ENCODE peak calls at places on chromosomes 13 and 19, in four cellular contexts. One of them, this sample, is unnamed.

GRCh38 chr19:48481191-48481500 is 12.0 kb downstream of the CYTH2 start:
- DNase-seq in ascending aorta: no peak
- DNase-seq in B cell: no peak
- DNase-seq in activated B cell treated with CpG ODN at 0.5 μM for 24 hours: no peak
- DNase-seq in this sample: no peak

GRCh38 chr19:31128291-31128690 is 220.9 kb downstream of the TSHZ3 start:
- DNase-seq in B cell: no peak
- DNase-seq in activated B cell treated with CpG ODN at 0.5 μM for 24 hours: no peak
- DNase-seq in ascending aorta: no peak
- DNase-seq in this sample: no peak

GRCh38 chr13:112859817-112860190 is 109.2 kb upstream of the MCF2L start:
- DNase-seq in activated B cell treated with CpG ODN at 0.5 μM for 24 hours: no peak
- DNase-seq in B cell: peak; percentile 59
- DNase-seq in ascending aorta: no peak
- DNase-seq in this sample: peak; percentile 59

GRCh38 chr13:91456837-91457236 is 58.4 kb downstream of the GPC5 start:
- DNase-seq in B cell: no peak
- DNase-seq in ascending aorta: no peak
- DNase-seq in activated B cell treated with CpG ODN at 0.5 μM for 24 hours: no peak
- DNase-seq in this sample: no peak

GRCh38 chr19:7657047-7657779 is 11.6 kb upstream of the RETN start:
- DNase-seq in activated B cell treated with CpG ODN at 0.5 μM for 24 hours: no peak
- DNase-seq in B cell: no peak
- DNase-seq in ascending aorta: no peak
- DNase-seq in this sample: no peak

GRCh38 chr19:15113245-15114152 is 6.3 kb downstream of the SYDE1 start:
- DNase-seq in ascending aorta: no peak
- DNase-seq in B cell: no peak
- DNase-seq in activated B cell treated with CpG ODN at 0.5 μM for 24 hours: no peak
- DNase-seq in this sample: no peak

GRCh38 chr13:37492741-37493514 is 105.6 kb downstream of the POSTN start:
- DNase-seq in activated B cell treated with CpG ODN at 0.5 μM for 24 hours: no peak
- DNase-seq in ascending aorta: no peak
- DNase-seq in B cell: no peak
- DNase-seq in this sample: no peak

GRCh38 chr19:43779820-43780219 is 953 bp downstream of the KCNN4 start:
- DNase-seq in activated B cell treated with CpG ODN at 0.5 μM for 24 hours: no peak
- DNase-seq in B cell: no peak
- DNase-seq in ascending aorta: no peak
- DNase-seq in this sample: peak; percentile 79

GRCh38 chr13:33108620-33109019 is 92.4 kb downstream of the KL start:
- DNase-seq in ascending aorta: no peak
- DNase-seq in B cell: no peak
- DNase-seq in activated B cell treated with CpG ODN at 0.5 μM for 24 hours: no peak
- DNase-seq in this sample: no peak

GRCh38 chr13:92574499-92574898 is 652.1 kb upstream of the GPC6 start:
- DNase-seq in activated B cell treated with CpG ODN at 0.5 μM for 24 hours: no peak
- DNase-seq in B cell: no peak
- DNase-seq in ascending aorta: no peak
- DNase-seq in this sample: no peak

GRCh38 chr13:57969961-57970360 is 338.4 kb downstream of the PCDH17 start:
- DNase-seq in B cell: no peak
- DNase-seq in ascending aorta: no peak
- DNase-seq in activated B cell treated with CpG ODN at 0.5 μM for 24 hours: no peak
- DNase-seq in this sample: no peak

GRCh38 chr19:15919243-15919642 is 15.1 kb downstream of the CYP4F11 start:
- DNase-seq in B cell: no peak
- DNase-seq in ascending aorta: no peak
- DNase-seq in activated B cell treated with CpG ODN at 0.5 μM for 24 hours: no peak
- DNase-seq in this sample: no peak

GRCh38 chr13:30331331-30331771 is 24.0 kb upstream of the KATNAL1 start:
- DNase-seq in B cell: no peak
- DNase-seq in ascending aorta: no peak
- DNase-seq in activated B cell treated with CpG ODN at 0.5 μM for 24 hours: no peak
- DNase-seq in this sample: no peak

GRCh38 chr19:43624933-43625332 is 5.5 kb upstream of the ZNF428 start:
- DNase-seq in B cell: peak; percentile 81
- DNase-seq in activated B cell treated with CpG ODN at 0.5 μM for 24 hours: peak; percentile 59
- DNase-seq in ascending aorta: peak; percentile 27
- DNase-seq in this sample: peak; percentile 92

GRCh38 chr19:1131718-1132552 is 28.1 kb downstream of the GPX4 start:
- DNase-seq in activated B cell treated with CpG ODN at 0.5 μM for 24 hours: peak; percentile 76
- DNase-seq in ascending aorta: peak; percentile 75
- DNase-seq in B cell: peak; percentile 90
- DNase-seq in this sample: peak; percentile 90

GRCh38 chr19:11355160-11356073 is at the start of gene PLPPR2:
- DNase-seq in activated B cell treated with CpG ODN at 0.5 μM for 24 hours: peak; percentile 70
- DNase-seq in B cell: peak; percentile 55
- DNase-seq in ascending aorta: peak; percentile 88
- DNase-seq in this sample: peak; percentile 91

GRCh38 chr13:20360041-20360491 is 127.9 kb upstream of the GJB6 start:
- DNase-seq in ascending aorta: no peak
- DNase-seq in B cell: no peak
- DNase-seq in activated B cell treated with CpG ODN at 0.5 μM for 24 hours: no peak
- DNase-seq in this sample: no peak

DNA sequence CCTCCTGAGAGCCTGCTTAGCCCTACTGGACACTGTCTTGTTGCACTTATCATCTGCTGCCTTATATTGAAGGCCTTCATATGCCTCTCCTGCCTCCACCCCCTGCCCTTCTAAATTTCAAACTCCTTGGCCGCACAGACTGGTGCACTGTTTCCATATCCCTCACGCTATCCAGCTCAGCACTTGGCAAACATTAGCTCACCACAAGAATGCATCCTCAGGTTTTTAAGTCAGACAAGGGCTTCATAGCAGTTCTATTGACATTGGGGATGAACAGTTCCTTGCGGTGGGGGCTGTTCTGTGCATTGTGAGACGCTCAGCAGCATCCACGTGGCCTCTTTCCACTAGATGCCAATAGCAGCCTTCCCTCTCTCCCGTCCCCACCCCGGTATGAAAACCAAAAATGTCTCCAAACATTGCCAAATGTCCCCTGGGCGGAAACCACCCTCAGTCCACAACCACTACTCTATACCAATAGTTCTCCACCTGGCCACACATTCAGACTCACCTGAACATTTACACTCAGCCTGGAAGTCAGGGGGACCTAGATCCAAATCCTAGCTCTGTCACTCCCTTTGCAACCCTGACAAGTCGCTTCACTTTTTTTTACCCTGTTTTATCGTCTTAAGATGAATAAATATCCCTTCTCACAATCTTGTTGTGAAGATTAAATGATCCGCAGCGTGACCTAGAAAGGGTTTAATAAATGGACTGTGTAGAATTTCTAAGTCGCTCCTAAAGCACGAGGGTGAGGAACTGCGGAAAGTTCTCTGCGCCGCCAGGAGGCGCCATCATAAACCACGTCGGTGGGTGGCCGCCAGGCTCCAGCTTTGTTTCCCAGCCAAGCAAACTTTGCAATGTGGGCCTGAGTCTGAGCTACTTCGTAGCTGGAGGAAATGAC is 3.6 kb upstream of the CEACAM3 start:
- DNase-seq in ascending aorta: no peak
- DNase-seq in B cell: peak; percentile 50
- DNase-seq in activated B cell treated with CpG ODN at 0.5 μM for 24 hours: peak; percentile 41
- DNase-seq in this sample: peak; percentile 62
- TF ChIP-seq CTCF in ascending aorta: peak; percentile 40
- TF ChIP-seq CTCF in B cell: peak; percentile 82
- TF ChIP-seq CTCF in activated B cell treated with CpG ODN at 0.5 μM for 24 hours: no peak
- TF ChIP-seq CTCF in this sample: peak; percentile 68

GRCh38 chr19:57611113-57611512 is 2.9 kb upstream of the ZNF134 start:
- DNase-seq in ascending aorta: no peak
- DNase-seq in B cell: no peak
- DNase-seq in activated B cell treated with CpG ODN at 0.5 μM for 24 hours: no peak
- DNase-seq in this sample: no peak

GRCh38 chr19:57615346-57615745 is 1.3 kb downstream of the ZNF134 start:
- DNase-seq in activated B cell treated with CpG ODN at 0.5 μM for 24 hours: no peak
- DNase-seq in B cell: no peak
- DNase-seq in ascending aorta: no peak
- DNase-seq in this sample: no peak

DNA sequence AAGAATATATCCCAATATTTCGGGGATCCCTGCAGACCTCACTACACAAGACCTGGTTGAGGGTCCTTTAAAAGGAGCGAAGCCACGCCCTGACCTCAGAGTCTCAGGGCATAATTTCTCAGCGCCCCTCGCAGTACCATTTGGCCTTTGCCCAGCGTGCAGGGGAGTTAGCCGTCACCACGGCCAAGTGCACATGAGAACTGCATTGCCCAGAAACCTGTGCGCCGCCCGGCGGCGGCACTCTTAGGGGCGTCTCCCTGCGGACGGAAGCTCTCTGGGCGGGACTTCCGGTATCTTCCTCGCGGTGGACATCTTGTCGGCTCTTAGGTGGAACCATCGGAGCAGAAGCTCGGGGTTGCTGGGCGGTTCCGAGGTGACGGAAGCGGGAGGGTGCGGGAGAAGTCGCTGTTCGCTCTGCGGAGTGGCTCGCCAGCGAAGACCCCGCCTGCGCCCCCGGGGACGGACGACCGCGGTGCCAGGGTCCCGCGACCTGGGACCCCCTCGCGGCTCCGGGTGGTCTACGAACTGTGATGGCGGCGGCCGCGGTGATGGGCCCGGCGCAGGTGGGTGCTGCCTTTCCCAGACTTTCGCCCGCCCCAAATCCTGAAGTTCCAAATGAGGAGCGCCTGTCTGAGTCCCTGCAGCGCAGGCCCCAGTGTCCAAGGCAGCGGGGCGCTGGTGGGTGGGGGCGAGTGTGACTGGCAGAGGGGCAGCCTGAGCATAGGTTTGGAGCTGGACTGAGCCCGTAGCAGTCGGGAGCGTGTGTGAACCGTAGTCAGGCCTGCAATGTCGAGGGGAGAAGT is at the start of gene ZNF134:
- DNase-seq in activated B cell treated with CpG ODN at 0.5 μM for 24 hours: peak; percentile 82
- DNase-seq in ascending aorta: peak; percentile 53
- DNase-seq in B cell: peak; percentile 94
- DNase-seq in this sample: peak; percentile 96
- TF ChIP-seq CTCF in activated B cell treated with CpG ODN at 0.5 μM for 24 hours: no peak
- TF ChIP-seq CTCF in ascending aorta: no peak
- TF ChIP-seq CTCF in B cell: peak; percentile 34
- TF ChIP-seq CTCF in this sample: no peak

GRCh38 chr19:40119380-40119779 is 28.6 kb upstream of the ZNF780A start:
- DNase-seq in activated B cell treated with CpG ODN at 0.5 μM for 24 hours: no peak
- DNase-seq in B cell: no peak
- DNase-seq in ascending aorta: no peak
- DNase-seq in this sample: no peak
- TF ChIP-seq CTCF in activated B cell treated with CpG ODN at 0.5 μM for 24 hours: no peak
- TF ChIP-seq CTCF in B cell: no peak
- TF ChIP-seq CTCF in ascending aorta: no peak
- TF ChIP-seq CTCF in this sample: no peak

GRCh38 chr13:94435604-94436226 is 43.8 kb downstream of the DCT start:
- DNase-seq in ascending aorta: no peak
- DNase-seq in activated B cell treated with CpG ODN at 0.5 μM for 24 hours: no peak
- DNase-seq in B cell: no peak
- DNase-seq in this sample: peak; percentile 41

GRCh38 chr13:94431987-94432386 is 47.5 kb downstream of the DCT start:
- DNase-seq in activated B cell treated with CpG ODN at 0.5 μM for 24 hours: no peak
- DNase-seq in ascending aorta: no peak
- DNase-seq in B cell: no peak
- DNase-seq in this sample: no peak

GRCh38 chr13:94427313-94427712 is 52.2 kb downstream of the DCT start:
- DNase-seq in ascending aorta: no peak
- DNase-seq in activated B cell treated with CpG ODN at 0.5 μM for 24 hours: no peak
- DNase-seq in B cell: no peak
- DNase-seq in this sample: no peak

GRCh38 chr13:94433055-94433947 is 46.2 kb downstream of the DCT start:
- DNase-seq in B cell: no peak
- DNase-seq in activated B cell treated with CpG ODN at 0.5 μM for 24 hours: no peak
- DNase-seq in ascending aorta: no peak
- DNase-seq in this sample: no peak

GRCh38 chr13:94431569-94431968 is 47.9 kb downstream of the DCT start:
- DNase-seq in B cell: no peak
- DNase-seq in ascending aorta: no peak
- DNase-seq in activated B cell treated with CpG ODN at 0.5 μM for 24 hours: no peak
- DNase-seq in this sample: no peak
- TF ChIP-seq CTCF in B cell: no peak
- TF ChIP-seq CTCF in ascending aorta: no peak
- TF ChIP-seq CTCF in activated B cell treated with CpG ODN at 0.5 μM for 24 hours: no peak
- TF ChIP-seq CTCF in this sample: no peak

GRCh38 chr13:44969858-44970484 is 19.3 kb downstream of the NUFIP1 start:
- DNase-seq in activated B cell treated with CpG ODN at 0.5 μM for 24 hours: no peak
- DNase-seq in ascending aorta: no peak
- DNase-seq in B cell: no peak
- DNase-seq in this sample: peak; percentile 32

GRCh38 chr13:44976196-44976595 is 13.1 kb downstream of the NUFIP1 start:
- DNase-seq in B cell: no peak
- DNase-seq in activated B cell treated with CpG ODN at 0.5 μM for 24 hours: no peak
- DNase-seq in ascending aorta: no peak
- DNase-seq in this sample: no peak

GRCh38 chr13:44974056-44974798 is 15.0 kb downstream of the NUFIP1 start:
- DNase-seq in activated B cell treated with CpG ODN at 0.5 μM for 24 hours: no peak
- DNase-seq in B cell: peak; percentile 68
- DNase-seq in ascending aorta: no peak
- DNase-seq in this sample: no peak

GRCh38 chr13:44971656-44972595 is 17.3 kb downstream of the NUFIP1 start:
- DNase-seq in activated B cell treated with CpG ODN at 0.5 μM for 24 hours: no peak
- DNase-seq in ascending aorta: no peak
- DNase-seq in B cell: no peak
- DNase-seq in this sample: no peak

DNA sequence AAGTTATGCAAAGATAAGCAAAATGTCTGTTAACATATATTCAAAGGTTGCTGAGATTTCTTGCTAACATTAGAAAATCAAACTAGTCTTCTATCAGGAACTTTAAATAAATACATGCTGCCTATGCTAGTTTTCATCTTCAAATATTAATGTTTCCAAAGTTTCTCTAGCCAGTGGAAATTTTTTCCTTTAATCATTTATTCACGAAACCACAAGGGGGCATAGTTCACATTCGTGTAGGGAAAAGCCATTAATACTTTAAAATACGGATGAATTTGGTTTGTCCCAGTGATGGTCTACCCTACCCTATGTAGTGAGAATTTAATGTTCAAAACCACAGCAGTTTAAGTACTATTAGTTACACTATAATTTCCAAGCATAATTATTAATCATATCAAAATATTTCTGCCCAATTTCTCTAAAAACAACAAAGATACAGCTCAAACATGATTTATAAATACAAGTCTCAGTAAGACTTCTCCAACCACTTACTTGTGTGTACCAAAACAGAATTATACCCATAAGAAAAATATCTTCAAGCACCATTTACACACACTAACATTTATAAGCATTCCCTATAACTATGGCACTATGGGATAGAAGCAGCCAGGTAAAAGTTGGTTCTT is 16.2 kb downstream of the NUFIP1 start:
- DNase-seq in B cell: no peak
- DNase-seq in ascending aorta: no peak
- DNase-seq in activated B cell treated with CpG ODN at 0.5 μM for 24 hours: no peak
- DNase-seq in this sample: no peak
- TF ChIP-seq CTCF in B cell: peak; percentile 70
- TF ChIP-seq CTCF in ascending aorta: peak; percentile 69
- TF ChIP-seq CTCF in activated B cell treated with CpG ODN at 0.5 μM for 24 hours: no peak
- TF ChIP-seq CTCF in this sample: no peak

GRCh38 chr19:3801412-3802096 is 15.4 kb upstream of the MATK start:
- DNase-seq in activated B cell treated with CpG ODN at 0.5 μM for 24 hours: peak; percentile 40
- DNase-seq in ascending aorta: no peak
- DNase-seq in B cell: no peak
- DNase-seq in this sample: peak; percentile 69
- TF ChIP-seq CTCF in activated B cell treated with CpG ODN at 0.5 μM for 24 hours: no peak
- TF ChIP-seq CTCF in ascending aorta: no peak
- TF ChIP-seq CTCF in B cell: no peak
- TF ChIP-seq CTCF in this sample: no peak

GRCh38 chr19:55098716-55099556 is 18.5 kb downstream of the PPP1R12C start:
- DNase-seq in B cell: no peak
- DNase-seq in activated B cell treated with CpG ODN at 0.5 μM for 24 hours: no peak
- DNase-seq in ascending aorta: no peak
- DNase-seq in this sample: no peak
- TF ChIP-seq CTCF in B cell: no peak
- TF ChIP-seq CTCF in activated B cell treated with CpG ODN at 0.5 μM for 24 hours: no peak
- TF ChIP-seq CTCF in ascending aorta: no peak
- TF ChIP-seq CTCF in this sample: no peak